ENCODE peak calls at places on chromosomes 2 and 18, in seven cellular contexts. One of them, this sample, is unnamed.
A peak's percentile ranks its signal among the peaks of the same experiment; 100 is the strongest.

GRCh38 chr2:118250463-118250862 is 162.2 kb downstream of the INSIG2 start:
- DNase-seq in A549: no peak
- DNase-seq in upper lobe of left lung: no peak
- DNase-seq in transverse colon: no peak
- DNase-seq in tibial nerve: no peak
- DNase-seq in K562: no peak
- DNase-seq in SK-N-SH: no peak
- DNase-seq in this sample: no peak

GRCh38 chr18:37598966-37599896 is 33.6 kb upstream of the CELF4 start:
- DNase-seq in SK-N-SH: no peak
- DNase-seq in tibial nerve: no peak
- DNase-seq in A549: no peak
- DNase-seq in K562: no peak
- DNase-seq in upper lobe of left lung: no peak
- DNase-seq in transverse colon: no peak
- DNase-seq in this sample: no peak

GRCh38 chr18:79806976-79807841 is 9.5 kb downstream of the KCNG2 start:
- DNase-seq in tibial nerve: no peak
- DNase-seq in K562: no peak
- DNase-seq in SK-N-SH: no peak
- DNase-seq in transverse colon: no peak
- DNase-seq in upper lobe of left lung: no peak
- DNase-seq in A549: no peak
- DNase-seq in this sample: peak; percentile 47

GRCh38 chr18:40529478-40529877 is 1425.6 kb upstream of the PIK3C3 start:
- DNase-seq in tibial nerve: no peak
- DNase-seq in upper lobe of left lung: no peak
- DNase-seq in K562: no peak
- DNase-seq in A549: no peak
- DNase-seq in SK-N-SH: no peak
- DNase-seq in transverse colon: no peak
- DNase-seq in this sample: no peak

GRCh38 chr18:55830490-55830889 is 242.5 kb upstream of the TCF4 start:
- DNase-seq in upper lobe of left lung: no peak
- DNase-seq in K562: no peak
- DNase-seq in transverse colon: no peak
- DNase-seq in tibial nerve: no peak
- DNase-seq in A549: no peak
- DNase-seq in SK-N-SH: no peak
- DNase-seq in this sample: no peak

GRCh38 chr2:12613137-12613912 is 103.4 kb upstream of the TRIB2 start:
- DNase-seq in A549: no peak
- DNase-seq in transverse colon: no peak
- DNase-seq in SK-N-SH: peak; percentile 36
- DNase-seq in K562: no peak
- DNase-seq in tibial nerve: no peak
- DNase-seq in upper lobe of left lung: no peak
- DNase-seq in this sample: no peak

GRCh38 chr18:56314396-56314795 is 324.0 kb downstream of the TXNL1 start:
- DNase-seq in transverse colon: no peak
- DNase-seq in K562: no peak
- DNase-seq in SK-N-SH: no peak
- DNase-seq in tibial nerve: no peak
- DNase-seq in A549: no peak
- DNase-seq in upper lobe of left lung: no peak
- DNase-seq in this sample: no peak

GRCh38 chr2:63007813-63008458 is 42.7 kb upstream of the OTX1 start:
- DNase-seq in upper lobe of left lung: no peak
- DNase-seq in transverse colon: no peak
- DNase-seq in tibial nerve: no peak
- DNase-seq in K562: no peak
- DNase-seq in SK-N-SH: no peak
- DNase-seq in A549: no peak
- DNase-seq in this sample: no peak

GRCh38 chr2:31151501-31151900 is 13.3 kb upstream of the GALNT14 start:
- DNase-seq in SK-N-SH: peak; percentile 40
- DNase-seq in tibial nerve: no peak
- DNase-seq in K562: peak; percentile 2
- DNase-seq in transverse colon: no peak
- DNase-seq in A549: no peak
- DNase-seq in upper lobe of left lung: no peak
- DNase-seq in this sample: no peak

GRCh38 chr2:73985318-73986084 is 791 bp downstream of the TET3 start:
- DNase-seq in K562: peak; percentile 55
- DNase-seq in transverse colon: peak; percentile 40
- DNase-seq in SK-N-SH: peak; percentile 90
- DNase-seq in tibial nerve: peak; percentile 35
- DNase-seq in upper lobe of left lung: peak; percentile 89
- DNase-seq in A549: peak; percentile 27
- DNase-seq in this sample: peak; percentile 72

GRCh38 chr2:109419960-109420370 is 193.8 kb downstream of the SEPTIN10 start:
- DNase-seq in K562: no peak
- DNase-seq in tibial nerve: no peak
- DNase-seq in SK-N-SH: peak; percentile 73
- DNase-seq in transverse colon: no peak
- DNase-seq in A549: no peak
- DNase-seq in upper lobe of left lung: no peak
- DNase-seq in this sample: no peak

GRCh38 chr2:128543646-128544045 is 225.0 kb upstream of the HS6ST1 start:
- DNase-seq in SK-N-SH: no peak
- DNase-seq in K562: no peak
- DNase-seq in A549: no peak
- DNase-seq in tibial nerve: no peak
- DNase-seq in transverse colon: no peak
- DNase-seq in upper lobe of left lung: no peak
- DNase-seq in this sample: peak; percentile 32

GRCh38 chr2:112121682-112122254 is 16.4 kb upstream of the FBLN7 start:
- DNase-seq in upper lobe of left lung: no peak
- DNase-seq in tibial nerve: peak; percentile 64
- DNase-seq in transverse colon: no peak
- DNase-seq in A549: peak; percentile 12
- DNase-seq in K562: peak; percentile 55
- DNase-seq in SK-N-SH: peak; percentile 29
- DNase-seq in this sample: no peak

GRCh38 chr18:13290856-13291271 is 72.3 kb downstream of the LDLRAD4 start:
- DNase-seq in A549: no peak
- DNase-seq in transverse colon: no peak
- DNase-seq in upper lobe of left lung: no peak
- DNase-seq in tibial nerve: no peak
- DNase-seq in SK-N-SH: no peak
- DNase-seq in K562: no peak
- DNase-seq in this sample: no peak

GRCh38 chr2:227517724-227518123 is 45.8 kb downstream of the AGFG1 start:
- DNase-seq in transverse colon: no peak
- DNase-seq in SK-N-SH: no peak
- DNase-seq in A549: no peak
- DNase-seq in upper lobe of left lung: no peak
- DNase-seq in K562: no peak
- DNase-seq in tibial nerve: no peak
- DNase-seq in this sample: no peak

GRCh38 chr2:198004173-198004572 is 199.8 kb downstream of the PLCL1 start:
- DNase-seq in transverse colon: no peak
- DNase-seq in K562: no peak
- DNase-seq in upper lobe of left lung: no peak
- DNase-seq in tibial nerve: no peak
- DNase-seq in A549: no peak
- DNase-seq in SK-N-SH: no peak
- DNase-seq in this sample: no peak

GRCh38 chr2:12202702-12203101 is 456.3 kb downstream of the LPIN1 start:
- DNase-seq in A549: no peak
- DNase-seq in upper lobe of left lung: no peak
- DNase-seq in SK-N-SH: no peak
- DNase-seq in K562: peak; percentile 14
- DNase-seq in transverse colon: no peak
- DNase-seq in tibial nerve: peak; percentile 13
- DNase-seq in this sample: peak; percentile 73

GRCh38 chr2:228675042-228675441 is 493.6 kb upstream of the SPHKAP start:
- DNase-seq in K562: no peak
- DNase-seq in upper lobe of left lung: no peak
- DNase-seq in transverse colon: no peak
- DNase-seq in A549: no peak
- DNase-seq in SK-N-SH: no peak
- DNase-seq in tibial nerve: peak; percentile 58
- DNase-seq in this sample: peak; percentile 79

GRCh38 chr18:50060822-50061221 is 134.1 kb downstream of the MYO5B start:
- DNase-seq in A549: no peak
- DNase-seq in upper lobe of left lung: no peak
- DNase-seq in SK-N-SH: no peak
- DNase-seq in transverse colon: no peak
- DNase-seq in K562: no peak
- DNase-seq in tibial nerve: no peak
- DNase-seq in this sample: no peak

GRCh38 chr18:62763101-62763521 is 47.8 kb downstream of the PHLPP1 start:
- DNase-seq in tibial nerve: no peak
- DNase-seq in upper lobe of left lung: no peak
- DNase-seq in transverse colon: no peak
- DNase-seq in SK-N-SH: no peak
- DNase-seq in K562: no peak
- DNase-seq in A549: no peak
- DNase-seq in this sample: no peak

GRCh38 chr2:99689135-99689742 is 199.4 kb upstream of the REV1 start:
- DNase-seq in transverse colon: no peak
- DNase-seq in SK-N-SH: no peak
- DNase-seq in upper lobe of left lung: no peak
- DNase-seq in K562: no peak
- DNase-seq in tibial nerve: no peak
- DNase-seq in A549: no peak
- DNase-seq in this sample: no peak

GRCh38 chr2:179593323-179593722 is 268.1 kb downstream of the ZNF385B start:
- DNase-seq in upper lobe of left lung: no peak
- DNase-seq in transverse colon: no peak
- DNase-seq in K562: no peak
- DNase-seq in SK-N-SH: no peak
- DNase-seq in tibial nerve: no peak
- DNase-seq in A549: no peak
- DNase-seq in this sample: no peak

GRCh38 chr2:101253713-101254085 is 1.0 kb downstream of the CNOT11 start:
- DNase-seq in upper lobe of left lung: no peak
- DNase-seq in SK-N-SH: no peak
- DNase-seq in K562: no peak
- DNase-seq in transverse colon: no peak
- DNase-seq in tibial nerve: no peak
- DNase-seq in A549: no peak
- DNase-seq in this sample: no peak

GRCh38 chr2:16644204-16644925 is 21.3 kb downstream of the CYRIA start:
- DNase-seq in K562: peak; percentile 33
- DNase-seq in upper lobe of left lung: no peak
- DNase-seq in tibial nerve: no peak
- DNase-seq in SK-N-SH: no peak
- DNase-seq in A549: no peak
- DNase-seq in transverse colon: no peak
- DNase-seq in this sample: no peak

GRCh38 chr2:20468549-20469500 is 22.0 kb downstream of the RHOB start:
- DNase-seq in SK-N-SH: no peak
- DNase-seq in upper lobe of left lung: no peak
- DNase-seq in A549: no peak
- DNase-seq in tibial nerve: no peak
- DNase-seq in transverse colon: no peak
- DNase-seq in K562: no peak
- DNase-seq in this sample: peak; percentile 47

GRCh38 chr2:241110607-241111442 is 8.7 kb upstream of the MTERF4 start:
- DNase-seq in K562: no peak
- DNase-seq in tibial nerve: no peak
- DNase-seq in upper lobe of left lung: peak; percentile 51
- DNase-seq in transverse colon: no peak
- DNase-seq in SK-N-SH: no peak
- DNase-seq in A549: no peak
- DNase-seq in this sample: peak; percentile 33

GRCh38 chr2:146444085-146444484 is 1400.7 kb upstream of the ACVR2A start:
- DNase-seq in A549: no peak
- DNase-seq in transverse colon: no peak
- DNase-seq in SK-N-SH: no peak
- DNase-seq in K562: no peak
- DNase-seq in upper lobe of left lung: no peak
- DNase-seq in tibial nerve: no peak
- DNase-seq in this sample: no peak

GRCh38 chr2:156333951-156334495 is 1.5 kb upstream of the NR4A2 start:
- DNase-seq in K562: no peak
- DNase-seq in tibial nerve: no peak
- DNase-seq in A549: no peak
- DNase-seq in transverse colon: peak; percentile 77
- DNase-seq in upper lobe of left lung: peak; percentile 92
- DNase-seq in SK-N-SH: peak; percentile 49
- DNase-seq in this sample: peak; percentile 89

GRCh38 chr2:139142252-139142651 is 362.1 kb upstream of the NXPH2 start:
- DNase-seq in SK-N-SH: no peak
- DNase-seq in K562: peak; percentile 12
- DNase-seq in A549: no peak
- DNase-seq in upper lobe of left lung: no peak
- DNase-seq in tibial nerve: no peak
- DNase-seq in transverse colon: no peak
- DNase-seq in this sample: no peak

GRCh38 chr2:77018219-77018618 is 504.0 kb downstream of the LRRTM4 start:
- DNase-seq in transverse colon: no peak
- DNase-seq in K562: no peak
- DNase-seq in upper lobe of left lung: no peak
- DNase-seq in tibial nerve: no peak
- DNase-seq in SK-N-SH: no peak
- DNase-seq in A549: no peak
- DNase-seq in this sample: no peak
- TF ChIP-seq EP300 in transverse colon: no peak
- TF ChIP-seq EP300 in K562: no peak
- TF ChIP-seq EP300 in upper lobe of left lung: no peak
- TF ChIP-seq EP300 in tibial nerve: no peak
- TF ChIP-seq EP300 in SK-N-SH: no peak
- TF ChIP-seq EP300 in A549: no peak
- TF ChIP-seq EP300 in this sample: no peak

DNA sequence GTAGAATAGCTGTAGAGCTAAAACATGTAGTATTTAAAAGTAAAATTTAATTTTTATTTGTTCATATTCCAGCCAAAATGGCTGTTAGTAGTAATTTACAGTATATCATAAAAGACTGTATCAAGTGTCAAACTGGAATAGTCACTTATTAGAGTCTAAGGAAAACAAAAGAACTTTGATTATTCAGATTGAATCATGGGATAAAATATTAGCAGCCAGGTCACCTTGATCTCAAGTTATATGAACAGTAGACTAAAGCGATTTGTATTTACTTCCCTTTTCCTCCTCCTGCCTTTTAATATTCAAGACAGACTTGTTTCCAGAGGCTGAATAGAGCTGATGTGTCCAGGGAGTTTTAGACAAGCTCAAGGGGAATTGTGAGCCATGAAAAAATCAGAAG is 54.4 kb downstream of the PMAIP1 start:
- DNase-seq in A549: no peak
- DNase-seq in K562: no peak
- DNase-seq in tibial nerve: no peak
- DNase-seq in upper lobe of left lung: no peak
- DNase-seq in transverse colon: no peak
- DNase-seq in SK-N-SH: no peak
- DNase-seq in this sample: no peak
- H3K9me3 ChIP-seq in A549: no peaks in the 10 kb centered on the region
- H3K9me3 ChIP-seq in K562: no peaks in the 10 kb centered on the region
- H3K9me3 ChIP-seq in tibial nerve: no peaks in the 10 kb centered on the region
- H3K9me3 ChIP-seq in upper lobe of left lung: no peaks in the 10 kb centered on the region
- H3K9me3 ChIP-seq in transverse colon: no peaks in the 10 kb centered on the region
- H3K9me3 ChIP-seq in SK-N-SH: no peaks in the 10 kb centered on the region
- H3K9me3 ChIP-seq in this sample: no peaks in the 10 kb centered on the region

GRCh38 chr2:24873619-24874018 is 46.4 kb downstream of the ADCY3 start:
- DNase-seq in tibial nerve: peak; percentile 69
- DNase-seq in upper lobe of left lung: no peak
- DNase-seq in A549: no peak
- DNase-seq in SK-N-SH: no peak
- DNase-seq in K562: no peak
- DNase-seq in transverse colon: no peak
- DNase-seq in this sample: no peak
- TF ChIP-seq EP300 in tibial nerve: peak; percentile 94
- TF ChIP-seq EP300 in upper lobe of left lung: no peak
- TF ChIP-seq EP300 in A549: no peak
- TF ChIP-seq EP300 in SK-N-SH: no peak
- TF ChIP-seq EP300 in K562: no peak
- TF ChIP-seq EP300 in transverse colon: no peak
- TF ChIP-seq EP300 in this sample: no peak

GRCh38 chr2:174510583-174511189 is 23.9 kb upstream of the GPR155 start:
- DNase-seq in tibial nerve: no peak
- DNase-seq in transverse colon: no peak
- DNase-seq in upper lobe of left lung: no peak
- DNase-seq in K562: peak; percentile 22
- DNase-seq in A549: no peak
- DNase-seq in SK-N-SH: no peak
- DNase-seq in this sample: no peak
- H3K9me3 ChIP-seq in tibial nerve: no peaks in the 10 kb centered on the region
- H3K9me3 ChIP-seq in transverse colon: peaks cover 6% of the 10 kb centered on the region
- H3K9me3 ChIP-seq in upper lobe of left lung: peaks cover 6% of the 10 kb centered on the region
- H3K9me3 ChIP-seq in K562: no peaks in the 10 kb centered on the region
- H3K9me3 ChIP-seq in A549: peaks cover 33% of the 10 kb centered on the region
- H3K9me3 ChIP-seq in SK-N-SH: no peaks in the 10 kb centered on the region
- H3K9me3 ChIP-seq in this sample: no peaks in the 10 kb centered on the region

This sample was measured in sigmoid colon.